ENCODE peak calls at places on chromosomes 7 and 10, in five cellular contexts. W is NCI-H1092, B is lower lobe of right lung, F is non-pigmented ciliary epithelial cell, D is dermis blood vessel endothelial cell. H is an unnamed sample.

GRCh38 chr7:86643478-86644281 is at the start of gene GRM3:
- DNase-seq in F (no peak), B (peak), W (peak), D (no peak), H (no peak)

GRCh38 chr10:46277840-46278239 is 9.0 kb upstream of the ANTXRL start:
- DNase-seq in D (no peak), B (no peak), W (no peak), F (no peak), H (no peak)

GRCh38 chr7:68576366-68576765 is 1021.9 kb upstream of the AUTS2 start:
- DNase-seq in W (no peak), F (no peak), B (no peak), D (no peak), H (no peak)

GRCh38 chr7:18753972-18754610 is 258.5 kb downstream of the HDAC9 start:
- DNase-seq in D (no peak), F (peak), B (no peak), W (no peak), H (no peak)

GRCh38 chr7:98618786-98619185 is 1.7 kb downstream of the NPTX2 start:
- DNase-seq in W (no peak), B (no peak), D (no peak), F (no peak), H (no peak)

GRCh38 chr10:104322416-104322782 is 15.9 kb downstream of the ITPRIP start:
- DNase-seq in W (no peak), B (peak), F (no peak), D (no peak), H (no peak)

GRCh38 chr10:59985639-59986038 is 79.3 kb upstream of the CCDC6 start:
- DNase-seq in W (no peak), B (no peak), F (no peak), D (no peak), H (no peak)

GRCh38 chr10:27742926-27743735 is 2.5 kb downstream of the MKX start:
- DNase-seq in D (peak), F (no peak), W (no peak), B (peak), H (no peak)

GRCh38 chr7:155918720-155919399 is 106.6 kb upstream of the SHH start:
- DNase-seq in B (no peak), W (no peak), F (peak), D (peak), H (no peak)

GRCh38 chr10:44010873-44011602 is 362.4 kb upstream of the ZNF32 start:
- DNase-seq in B (no peak), D (peak), F (no peak), W (no peak), H (no peak)

GRCh38 chr10:98030991-98031431 is 590 bp upstream of the CRTAC1 start:
- DNase-seq in W (no peak), B (no peak), D (peak), F (no peak), H (no peak)

GRCh38 chr10:57031346-57031745 is 670.3 kb upstream of the ZWINT start:
- DNase-seq in B (no peak), D (no peak), W (no peak), F (no peak), H (no peak)

GRCh38 chr7:17103984-17104383 is 194.5 kb upstream of the AHR start:
- DNase-seq in F (no peak), B (no peak), D (no peak), W (no peak), H (no peak)

GRCh38 chr7:80890839-80891544 is 27.9 kb downstream of the SEMA3C start:
- DNase-seq in D (no peak), F (no peak), W (no peak), B (no peak), H (no peak)

GRCh38 chr7:105156731-105157130 is 142.7 kb downstream of the KMT2E start:
- DNase-seq in D (no peak), W (no peak), B (no peak), F (no peak), H (no peak)

GRCh38 chr7:108204281-108204796 is 74.2 kb upstream of the LAMB4 start:
- DNase-seq in W (no peak), B (no peak), F (no peak), D (no peak), H (no peak)

GRCh38 chr10:72753760-72754231 is 61.9 kb downstream of the MCU start:
- DNase-seq in F (no peak), D (no peak), W (no peak), B (no peak), H (no peak)

GRCh38 chr7:98357751-98358161 is 43.1 kb downstream of the BAIAP2L1 start:
- DNase-seq in W (no peak), F (no peak), D (peak), B (no peak), H (no peak)

GRCh38 chr10:45181483-45181882 is 133.9 kb downstream of the OR13A1 start:
- DNase-seq in W (no peak), B (no peak), F (peak), D (no peak), H (no peak)

GRCh38 chr7:158956805-158957506 is 100.6 kb downstream of the DYNC2I1 start:
- DNase-seq in B (no peak), F (no peak), W (no peak), D (no peak), H (no peak)

GRCh38 chr7:151851782-151852181 is 25.1 kb downstream of the PRKAG2 start:
- DNase-seq in F (no peak), B (peak), W (no peak), D (no peak), H (no peak)

GRCh38 chr7:107441576-107442422 is 28.1 kb upstream of the GPR22 start:
- DNase-seq in W (no peak), D (no peak), B (no peak), F (no peak), H (no peak)

GRCh38 chr7:116211006-116211912 is 920 bp downstream of the TES start:
- DNase-seq in F (peak), W (peak), B (peak), D (peak), H (peak)

GRCh38 chr7:111025013-111025412 is 65.9 kb upstream of the LRRN3 start:
- DNase-seq in D (no peak), F (no peak), W (no peak), B (no peak), H (peak)

GRCh38 chr7:27099224-27099838 is 3.2 kb downstream of the HOXA2 start:
- DNase-seq in B (no peak), D (no peak), F (no peak), W (no peak), H (no peak)

GRCh38 chr10:131875501-131875900 is 25.3 kb upstream of the PPP2R2D start:
- DNase-seq in D (no peak), F (no peak), W (no peak), B (peak), H (no peak)

GRCh38 chr10:75014516-75015230 is 96.8 kb upstream of the SAMD8 start:
- DNase-seq in D (no peak), W (no peak), B (no peak), F (no peak), H (no peak)